ENCODE peak calls at places on chromosomes 2 and 18, in four cellular contexts. A is A549, T is IMR-90, X is transverse colon. S is an unnamed sample.

GRCh38 chr2:159073256-159073655 is 104.8 kb downstream of the TANC1 start:
- DNase-seq in A (no peak), T (peak; percentile 74), X (no peak), S (no peak)

GRCh38 chr2:204881519-204882111 is 336.3 kb downstream of the PARD3B start:
- DNase-seq in A (no peak), T (no peak), X (no peak), S (no peak)

GRCh38 chr18:6876646-6877045 is 147.1 kb downstream of the ARHGAP28 start:
- DNase-seq in A (no peak), T (peak; percentile 45), X (no peak), S (no peak)

GRCh38 chr2:66433945-66434678 is 813 bp upstream of the MEIS1 start:
- DNase-seq in A (peak; percentile 68), T (peak; percentile 76), X (peak; percentile 53), S (no peak)

GRCh38 chr2:3189076-3189591 is 188.5 kb downstream of the EIPR1 start:
- DNase-seq in A (no peak), T (peak; percentile 69), X (no peak), S (no peak)

GRCh38 chr2:60858897-60859311 is 22.5 kb upstream of the REL start:
- DNase-seq in A (no peak), T (no peak), X (no peak), S (no peak)

GRCh38 chr2:34570266-34570872 is 971.3 kb upstream of the FAM98A start:
- DNase-seq in A (peak; percentile 47), T (no peak), X (peak; percentile 10), S (no peak)

GRCh38 chr2:234620018-234620417 is 123.1 kb upstream of the ARL4C start:
- DNase-seq in A (no peak), T (no peak), X (no peak), S (no peak)

GRCh38 chr2:111702119-111702808 is 181.7 kb downstream of the ANAPC1 start:
- DNase-seq in A (peak; percentile 73), T (peak; percentile 58), X (peak; percentile 67), S (peak; percentile 67)

GRCh38 chr2:43049836-43050796 is 176.3 kb downstream of the ZFP36L2 start:
- DNase-seq in A (no peak), T (no peak), X (no peak), S (no peak)

GRCh38 chr2:105537466-105537865 is 138.6 kb upstream of the FHL2 start:
- DNase-seq in A (no peak), T (no peak), X (no peak), S (no peak)
- TF ChIP-seq CTCF in A (no peak), T (no peak), X (no peak), S (no peak)

DNA sequence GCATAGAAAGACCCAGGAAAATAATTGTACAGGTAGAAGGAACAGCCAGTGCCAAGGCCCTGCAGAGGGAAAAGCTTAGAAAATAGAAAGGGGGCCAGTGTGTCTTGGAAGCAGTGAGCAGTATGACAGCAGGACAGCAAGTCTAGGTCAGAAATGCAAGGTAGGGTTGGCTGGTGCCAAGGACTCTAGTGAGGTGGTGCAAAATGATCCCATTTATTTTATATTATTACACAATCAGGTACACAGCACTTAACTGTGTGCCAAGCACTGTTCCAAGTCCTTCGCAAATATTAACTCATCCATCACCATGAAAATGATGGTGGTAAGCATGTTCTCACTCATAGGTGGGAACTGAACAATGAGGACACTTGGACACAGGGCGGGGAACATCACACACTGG is 100.0 kb downstream of the AQP4 start:
- DNase-seq in A (no peak), T (no peak), X (no peak), S (no peak)
- TF ChIP-seq CTCF in A (no peak), T (no peak), X (no peak), S (no peak)

DNA sequence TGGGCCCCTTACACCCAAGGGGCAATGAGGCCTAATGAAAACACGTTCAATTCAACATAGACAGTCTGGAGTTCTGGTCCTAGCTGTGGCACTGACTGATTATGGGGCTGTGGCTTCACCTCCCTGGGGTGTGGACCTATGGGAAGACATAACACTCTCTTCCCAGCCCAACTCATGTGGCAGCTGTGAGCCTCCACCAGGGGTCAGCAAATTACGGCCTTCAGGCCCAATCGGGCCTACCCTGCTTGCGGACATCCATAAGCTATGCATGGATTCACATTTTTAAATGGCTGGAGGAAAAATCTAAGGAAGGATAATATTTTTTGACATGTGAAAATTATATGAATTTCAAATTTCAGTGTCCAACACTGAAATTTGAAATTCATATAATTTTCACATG is 101.3 kb downstream of the LOXHD1 start:
- DNase-seq in A (peak; percentile 49), T (peak; percentile 3), X (no peak), S (peak; percentile 64)
- TF ChIP-seq CTCF in A (peak; percentile 32), T (peak; percentile 17), X (no peak), S (peak; percentile 46)

GRCh38 chr2:23803965-23804542 is 122.9 kb downstream of the ATAD2B start:
- DNase-seq in A (peak; percentile 61), T (peak; percentile 53), X (peak; percentile 14), S (no peak)
- TF ChIP-seq CTCF in A (peak; percentile 46), T (peak; percentile 27), X (no peak), S (peak; percentile 19)

DNA sequence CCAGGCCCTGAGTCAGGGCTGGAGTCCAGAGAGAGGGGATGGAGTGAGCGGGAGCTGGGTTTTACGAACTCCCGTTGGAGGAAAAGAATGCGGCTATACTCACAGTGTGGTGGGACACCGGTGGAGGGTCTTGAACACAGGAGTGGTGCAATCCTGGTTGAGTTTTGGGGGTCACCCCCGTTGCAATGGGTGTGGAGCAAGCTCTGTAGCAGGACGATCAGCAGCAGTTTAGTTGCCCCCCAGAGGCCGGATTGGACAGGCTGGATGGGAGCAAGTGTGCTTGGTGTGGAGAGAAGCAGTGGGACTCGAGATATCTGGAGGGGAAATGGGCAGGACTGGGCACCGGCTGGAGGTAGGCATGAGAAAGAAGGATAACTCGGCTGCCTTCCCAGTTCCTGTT is 72.3 kb upstream of the TWIST2 start:
- DNase-seq in A (no peak), T (no peak), X (no peak), S (no peak)
- TF ChIP-seq CTCF in A (no peak), T (no peak), X (no peak), S (no peak)

GRCh38 chr2:231713738-231714638 is 5.7 kb downstream of the PTMA start:
- DNase-seq in A (peak; percentile 93), T (peak; percentile 87), X (peak; percentile 93), S (peak; percentile 80)

GRCh38 chr2:231715988-231716616 is 7.8 kb downstream of the PTMA start:
- DNase-seq in A (no peak), T (peak; percentile 62), X (no peak), S (no peak)

GRCh38 chr2:231716641-231717280 is 8.4 kb downstream of the PTMA start:
- DNase-seq in A (no peak), T (peak; percentile 60), X (no peak), S (no peak)

GRCh38 chr2:231714639-231715498 is 6.5 kb downstream of the PTMA start:
- DNase-seq in A (peak; percentile 65), T (no peak), X (peak; percentile 81), S (peak; percentile 76)

GRCh38 chr2:231715499-231715837 is 7.1 kb downstream of the PTMA start:
- DNase-seq in A (no peak), T (no peak), X (no peak), S (no peak)
- TF ChIP-seq CTCF in A (peak; percentile 24), T (no peak), X (peak; percentile 25), S (no peak)

DNA sequence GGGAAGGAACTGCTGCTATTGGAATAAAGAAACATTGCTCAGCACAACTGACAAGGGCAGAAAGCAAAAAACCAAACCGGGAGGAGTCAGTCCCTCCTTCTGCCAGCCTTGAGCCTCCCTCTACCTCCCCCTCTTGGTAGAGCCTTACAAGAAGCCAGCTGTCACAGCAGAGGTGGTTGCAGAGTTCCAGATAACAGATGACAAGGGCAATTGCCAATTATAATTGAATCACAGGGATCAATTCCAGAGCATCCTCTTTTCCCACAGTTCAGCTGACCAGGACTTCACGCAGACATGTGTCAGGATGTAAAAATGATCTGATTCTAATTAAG is 548.2 kb upstream of the LRRTM1 start:
- DNase-seq in A (no peak), T (no peak), X (no peak), S (peak; percentile 10)
- TF ChIP-seq CTCF in A (no peak), T (no peak), X (no peak), S (peak; percentile 32)

S was measured in GM13977.